ENCODE peak calls at places on chromosomes 6 and 20, in seven cellular contexts. V is heart right ventricle, T is neural progenitor cell, L is fibroblast of lung, W is ascending aorta, H is adrenal gland, F is IMR-90. P is an unnamed sample. For H3K4me1, the result is how much of the 10 kb centered on the place peaks cover.

GRCh38 chr6:93017213-93017612 is 402.1 kb downstream of the EPHA7 start:
- DNase-seq in V (no peak), T (peak), L (peak), W (no peak), H (no peak), F (no peak), P (peak)

GRCh38 chr6:2639876-2640275 is 110.8 kb downstream of the MYLK4 start:
- DNase-seq in V (no peak), T (no peak), L (no peak), W (no peak), H (no peak), F (no peak), P (no peak)

GRCh38 chr20:14991023-14991422 is 653.6 kb upstream of the FLRT3 start:
- DNase-seq in V (no peak), T (no peak), L (no peak), W (no peak), H (no peak), F (no peak), P (peak)

GRCh38 chr20:42588847-42589246 is 600.9 kb downstream of the PTPRT start:
- DNase-seq in V (no peak), T (no peak), L (no peak), W (no peak), H (no peak), F (no peak), P (no peak)

GRCh38 chr6:24274441-24275083 is 83.3 kb downstream of the DCDC2 start:
- DNase-seq in V (no peak), T (peak), L (peak), W (no peak), H (no peak), F (peak), P (peak)

GRCh38 chr20:20564279-20564678 is 148.2 kb downstream of the RALGAPA2 start:
- DNase-seq in V (no peak), T (no peak), L (no peak), W (no peak), H (no peak), F (no peak), P (no peak)

GRCh38 chr20:62348604-62349003 is 18.5 kb downstream of the LAMA5 start:
- DNase-seq in V (no peak), T (no peak), L (no peak), W (no peak), H (no peak), F (no peak), P (no peak)

GRCh38 chr6:122735618-122736017 is 43.9 kb upstream of the FABP7 start:
- DNase-seq in V (no peak), T (no peak), L (no peak), W (no peak), H (no peak), F (no peak), P (no peak)

GRCh38 chr6:20483902-20484497 is 50.3 kb upstream of the CDKAL1 start:
- DNase-seq in V (no peak), T (peak), L (peak), W (no peak), H (no peak), F (no peak), P (no peak)

GRCh38 chr6:153424719-153425400 is 293.8 kb upstream of the RGS17 start:
- DNase-seq in V (no peak), T (no peak), L (no peak), W (no peak), H (no peak), F (no peak), P (no peak)

GRCh38 chr6:113855500-113856010 is 1.6 kb upstream of the MARCKS start:
- DNase-seq in V (no peak), T (peak), L (peak), W (peak), H (no peak), F (peak), P (peak)

GRCh38 chr6:140779991-140780596 is 1352.6 kb upstream of the GJE1 start:
- DNase-seq in V (no peak), T (no peak), L (no peak), W (no peak), H (no peak), F (no peak), P (no peak)

GRCh38 chr6:135325624-135326424 is 144.7 kb downstream of the MYB start:
- DNase-seq in V (no peak), T (no peak), L (peak), W (no peak), H (no peak), F (no peak), P (peak)

GRCh38 chr20:1255675-1256074 is 10.4 kb upstream of the SNPH start:
- DNase-seq in V (no peak), T (no peak), L (no peak), W (no peak), H (no peak), F (no peak), P (no peak)

GRCh38 chr6:135667694-135668455 is 170.3 kb upstream of the AHI1 start:
- DNase-seq in V (peak), T (no peak), L (peak), W (no peak), H (no peak), F (peak), P (peak)

GRCh38 chr6:143125455-143125854 is 64.8 kb downstream of the AIG1 start:
- DNase-seq in V (no peak), T (no peak), L (no peak), W (no peak), H (no peak), F (no peak), P (peak)

GRCh38 chr6:40832691-40833090 is 206.3 kb downstream of the UNC5CL start:
- DNase-seq in V (no peak), T (no peak), L (no peak), W (no peak), H (no peak), F (no peak), P (no peak)

GRCh38 chr20:63150391-63150898 is 65.5 kb downstream of the YTHDF1 start:
- DNase-seq in V (no peak), T (no peak), L (no peak), W (no peak), H (no peak), F (no peak), P (no peak)

GRCh38 chr6:44122821-44123220 is 4.4 kb downstream of the MRPL14 start:
- DNase-seq in V (no peak), T (no peak), L (peak), W (no peak), H (no peak), F (no peak), P (peak)

GRCh38 chr6:74137910-74138309 is 441.9 kb downstream of the CD109 start:
- DNase-seq in V (no peak), T (no peak), L (peak), W (no peak), H (no peak), F (peak), P (no peak)

GRCh38 chr6:20403766-20404640 is 2.3 kb downstream of the E2F3 start:
- DNase-seq in V (peak), T (peak), L (peak), W (no peak), H (no peak), F (peak), P (peak)

GRCh38 chr20:39829713-39830112 is 859.3 kb downstream of the MAFB start:
- DNase-seq in V (no peak), T (no peak), L (no peak), W (no peak), H (no peak), F (no peak), P (no peak)

GRCh38 chr6:111711989-111712388 is 106.3 kb upstream of the TRAF3IP2 start:
- DNase-seq in V (no peak), T (no peak), L (no peak), W (no peak), H (no peak), F (no peak), P (no peak)

GRCh38 chr6:38105066-38105465 is 285.5 kb downstream of the ZFAND3 start:
- DNase-seq in V (no peak), T (no peak), L (no peak), W (no peak), H (no peak), F (no peak), P (no peak)

GRCh38 chr6:52454556-52454955 is 34.4 kb downstream of the EFHC1 start:
- DNase-seq in V (no peak), T (no peak), L (no peak), W (no peak), H (no peak), F (peak), P (no peak)

GRCh38 chr6:139732451-139732850 is 358.0 kb upstream of the CITED2 start:
- DNase-seq in V (no peak), T (no peak), L (peak), W (no peak), H (peak), F (peak), P (no peak)

GRCh38 chr6:33297956-33298772 is 578 bp downstream of the RGL2 start:
- DNase-seq in V (peak), T (peak), L (peak), W (peak), H (peak), F (peak), P (peak)

GRCh38 chr6:17013701-17014100 is 88.1 kb upstream of the STMND1 start:
- DNase-seq in V (no peak), T (no peak), L (peak), W (no peak), H (no peak), F (peak), P (peak)

GRCh38 chr6:137883400-137883888 is 16.4 kb downstream of the TNFAIP3 start:
- DNase-seq in V (no peak), T (no peak), L (peak), W (no peak), H (no peak), F (peak), P (no peak)

GRCh38 chr20:11906626-11907480 is 10.8 kb upstream of the BTBD3 start:
- DNase-seq in V (no peak), T (no peak), L (no peak), W (no peak), H (no peak), F (no peak), P (no peak)

GRCh38 chr6:169575365-169575764 is 126.5 kb downstream of the WDR27 start:
- DNase-seq in V (no peak), T (no peak), L (no peak), W (no peak), H (no peak), F (no peak), P (no peak)

GRCh38 chr6:165999279-165999678 is 168.4 kb downstream of the TBXT start:
- DNase-seq in V (no peak), T (no peak), L (no peak), W (no peak), H (no peak), F (no peak), P (no peak)

GRCh38 chr20:41408131-41408789 is 41.6 kb upstream of the EMILIN3 start:
- DNase-seq in V (no peak), T (no peak), L (no peak), W (no peak), H (no peak), F (no peak), P (no peak)

DNA sequence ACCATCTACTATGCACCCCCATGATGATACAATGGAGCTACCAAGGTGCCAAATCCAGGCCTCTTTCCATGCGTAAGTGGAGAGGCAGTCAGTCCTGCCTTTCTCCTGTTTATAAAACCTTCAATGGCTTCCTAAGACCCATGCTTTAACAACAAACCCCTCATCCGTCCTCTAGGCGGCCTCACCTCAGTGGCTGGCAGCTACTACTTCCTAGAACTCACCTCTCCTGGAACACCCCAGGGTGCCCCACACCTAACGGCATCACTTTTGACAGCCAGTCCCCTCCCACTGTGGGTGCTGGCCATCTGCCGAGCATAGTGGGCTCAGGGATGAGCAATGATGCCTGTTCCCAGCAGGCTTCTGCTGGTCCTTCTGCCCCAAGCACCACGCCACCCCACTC is 80.0 kb upstream of the TAB2 start:
- DNase-seq in V (no peak), T (no peak), L (no peak), W (no peak), H (no peak), F (no peak), P (no peak)
- TF ChIP-seq CTCF in V (no peak), T (no peak), L (no peak), W (no peak), H (no peak), F (no peak), P (no peak)

DNA sequence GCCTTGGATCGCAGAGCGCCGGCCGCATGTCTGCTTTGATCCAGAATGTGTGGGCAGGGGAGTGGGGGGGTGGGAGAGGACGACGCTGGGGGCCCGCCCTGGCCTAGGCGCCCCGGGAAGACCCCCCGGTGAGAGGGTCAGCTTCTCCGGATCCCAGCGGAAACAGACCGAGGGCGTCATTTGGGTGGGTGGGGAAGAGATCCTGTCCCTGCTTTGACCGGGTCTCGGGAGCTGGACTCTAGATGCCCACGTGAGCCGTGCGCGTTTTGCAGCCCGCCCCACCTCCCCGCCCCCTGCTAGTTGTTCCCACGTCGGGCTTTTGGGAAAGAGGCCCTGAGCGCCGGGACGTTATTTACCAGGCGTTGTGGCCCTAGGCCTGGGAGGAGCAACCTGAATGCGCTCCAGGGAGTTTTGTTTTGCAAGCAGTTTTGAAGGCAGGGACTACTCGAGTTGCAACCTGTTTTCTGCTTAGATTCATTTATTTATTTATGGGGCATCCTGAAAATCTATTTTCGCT is 1.5 kb downstream of the DSP start:
- DNase-seq in V (peak), T (peak), L (no peak), W (no peak), H (peak), F (peak), P (peak)
- H3K4me3 ChIP-seq in V (peak), T (peak), L (no peak), W (peak), H (peak), F (peak), P (peak)

GRCh38 chr6:129670634-129671033 is 39.3 kb downstream of the ARHGAP18 start:
- DNase-seq in V (no peak), T (no peak), L (no peak), W (no peak), H (no peak), F (no peak), P (no peak)

GRCh38 chr6:129673758-129674157 is 36.2 kb downstream of the ARHGAP18 start:
- DNase-seq in V (no peak), T (no peak), L (no peak), W (no peak), H (no peak), F (no peak), P (no peak)

GRCh38 chr6:129672883-129673631 is 36.9 kb downstream of the ARHGAP18 start:
- DNase-seq in V (no peak), T (no peak), L (peak), W (no peak), H (no peak), F (peak), P (no peak)

GRCh38 chr6:129672345-129672691 is 37.7 kb downstream of the ARHGAP18 start:
- DNase-seq in V (no peak), T (no peak), L (no peak), W (no peak), H (no peak), F (no peak), P (no peak)

GRCh38 chr6:129671442-129672344 is 38.3 kb downstream of the ARHGAP18 start:
- DNase-seq in V (no peak), T (peak), L (no peak), W (peak), H (peak), F (no peak), P (no peak)
- H3K4me1 ChIP-seq in V (under half), T (under half), L (under half), W (under half), H (under half), F (under half), P (under half)

DNA sequence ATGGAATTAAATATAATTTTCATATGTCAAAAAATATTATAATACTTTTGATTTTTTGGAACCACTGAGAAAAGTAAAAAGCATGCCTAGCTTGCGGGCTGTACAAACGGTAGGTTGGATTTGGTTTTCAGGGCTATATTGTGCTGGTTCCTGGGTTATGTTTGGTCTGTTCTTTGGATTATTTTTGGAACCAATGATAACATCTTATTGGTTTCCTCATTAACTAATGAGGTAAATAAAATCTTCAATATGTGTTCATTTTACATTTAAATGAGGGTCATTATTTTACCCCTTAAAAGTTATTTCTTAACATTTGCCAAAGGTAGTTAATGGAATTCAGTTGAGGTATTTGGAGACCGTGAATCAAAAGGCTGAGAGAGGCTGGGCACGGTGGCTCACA is 96.6 kb downstream of the IMPG1 start:
- DNase-seq in V (no peak), T (no peak), L (no peak), W (no peak), H (no peak), F (no peak), P (no peak)
- TF ChIP-seq CTCF in V (no peak), T (no peak), L (no peak), W (no peak), H (no peak), F (no peak), P (no peak)

GRCh38 chr6:124356811-124357210 is 553.1 kb downstream of the NKAIN2 start:
- DNase-seq in V (no peak), T (no peak), L (no peak), W (no peak), H (no peak), F (no peak), P (no peak)
- H3K4me3 ChIP-seq in V (no peak), T (no peak), L (no peak), W (no peak), H (no peak), F (no peak), P (no peak)

DNA sequence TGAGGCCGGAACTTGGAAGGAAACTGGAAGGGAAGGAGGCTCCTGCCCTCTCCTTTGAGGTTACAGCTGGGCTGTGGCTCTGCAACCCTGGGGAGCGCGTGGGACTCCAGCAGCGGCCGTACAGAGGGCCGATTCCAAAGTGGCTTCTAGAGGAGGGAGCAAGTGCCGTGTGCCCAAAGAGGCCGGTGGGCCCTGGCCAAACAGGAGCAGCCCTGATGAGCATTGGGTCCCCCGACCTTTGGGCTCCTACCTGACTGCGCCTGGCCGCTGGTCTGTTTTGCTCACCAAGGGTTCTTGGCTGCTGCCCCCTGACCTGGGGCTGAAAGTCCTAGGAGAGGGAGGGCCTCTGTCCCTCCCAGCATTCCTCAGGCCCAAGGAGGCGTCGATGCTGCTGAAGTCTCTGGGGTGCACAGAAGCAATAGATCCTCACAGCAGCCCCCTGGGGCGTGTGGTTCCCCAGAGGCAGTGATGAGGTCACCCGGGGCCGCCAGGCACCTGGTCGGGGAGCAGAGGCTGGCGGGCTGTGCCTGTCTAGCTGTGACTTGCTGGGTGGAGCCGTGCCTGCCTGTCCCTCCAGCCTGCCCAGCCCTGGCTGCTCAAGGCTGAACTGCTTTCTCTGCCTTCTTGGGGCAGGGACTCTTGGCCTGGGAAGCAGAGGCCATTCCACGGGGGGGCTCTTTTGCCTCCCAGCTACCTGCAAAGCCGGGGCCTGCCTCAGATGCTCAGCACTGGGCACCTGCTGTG is 9.8 kb downstream of the RBM38 start:
- DNase-seq in V (no peak), T (no peak), L (no peak), W (no peak), H (no peak), F (no peak), P (no peak)
- H3K4me1 ChIP-seq in V (half or more), T (under half), L (under half), W (under half), H (under half), F (under half), P (half or more)

GRCh38 chr20:46084805-46085792 is 4.7 kb downstream of the NCOA5 start:
- DNase-seq in V (no peak), T (no peak), L (peak), W (no peak), H (no peak), F (peak), P (no peak)

GRCh38 chr20:46088409-46089075 is 1.2 kb downstream of the NCOA5 start:
- DNase-seq in V (no peak), T (peak), L (peak), W (no peak), H (no peak), F (peak), P (no peak)

GRCh38 chr20:46089076-46089337 is 755 bp downstream of the NCOA5 start:
- DNase-seq in V (no peak), T (peak), L (no peak), W (no peak), H (no peak), F (peak), P (peak)

GRCh38 chr20:46089338-46090094 is at the start of gene NCOA5:
- DNase-seq in V (peak), T (peak), L (peak), W (peak), H (peak), F (peak), P (peak)

DNA sequence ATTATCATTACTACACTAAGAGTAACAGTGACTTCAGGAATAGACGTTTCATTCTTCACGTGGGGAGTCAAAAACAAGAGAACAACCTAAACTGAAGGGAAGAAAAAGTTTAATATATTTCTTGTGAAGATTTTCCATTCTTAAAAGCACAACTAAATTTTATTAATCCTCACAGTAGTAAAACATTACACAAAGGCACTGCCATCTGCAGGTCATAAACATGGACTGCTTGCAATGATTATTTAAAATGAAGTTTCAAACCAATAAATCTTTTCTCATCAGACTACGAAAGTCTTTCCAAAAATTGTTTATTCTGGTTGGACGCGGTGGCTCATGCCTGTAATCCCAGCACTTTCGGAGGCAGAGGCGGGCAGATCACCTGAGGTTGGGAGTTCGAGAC is 2.6 kb downstream of the NCOA5 start:
- DNase-seq in V (no peak), T (no peak), L (peak), W (no peak), H (no peak), F (peak), P (no peak)
- TF ChIP-seq CTCF in V (peak), T (peak), L (peak), W (peak), H (peak), F (peak), P (peak)